ENCODE peak calls at places on chromosomes 16 and 17, in eight cellular contexts. One of them, this sample, is unnamed.

GRCh38 chr17:57538730-57539456 is 206.2 kb downstream of the CCDC182 start:
- DNase-seq in tibial nerve: no peak
- DNase-seq in PC-9: no peak
- DNase-seq in body of pancreas: no peak
- DNase-seq in aorta: no peak
- DNase-seq in transverse colon: no peak
- DNase-seq in small intestine: peak; percentile 79
- DNase-seq in neural progenitor cell: no peak
- DNase-seq in this sample: no peak

GRCh38 chr16:56732366-56732765 is 2.4 kb downstream of the NUP93 start:
- DNase-seq in aorta: no peak
- DNase-seq in transverse colon: no peak
- DNase-seq in tibial nerve: no peak
- DNase-seq in PC-9: no peak
- DNase-seq in neural progenitor cell: no peak
- DNase-seq in small intestine: no peak
- DNase-seq in body of pancreas: no peak
- DNase-seq in this sample: no peak

GRCh38 chr16:2388875-2389433 is 40.3 kb upstream of the CCNF start:
- DNase-seq in transverse colon: peak; percentile 7
- DNase-seq in PC-9: no peak
- DNase-seq in neural progenitor cell: no peak
- DNase-seq in small intestine: no peak
- DNase-seq in body of pancreas: peak; percentile 95
- DNase-seq in tibial nerve: no peak
- DNase-seq in aorta: peak; percentile 53
- DNase-seq in this sample: no peak

GRCh38 chr16:17261197-17261858 is 209.4 kb downstream of the XYLT1 start:
- DNase-seq in body of pancreas: no peak
- DNase-seq in small intestine: no peak
- DNase-seq in PC-9: no peak
- DNase-seq in aorta: no peak
- DNase-seq in neural progenitor cell: no peak
- DNase-seq in transverse colon: peak; percentile 51
- DNase-seq in tibial nerve: no peak
- DNase-seq in this sample: no peak

GRCh38 chr17:38798614-38799500 is 499 bp downstream of the PIP4K2B start:
- DNase-seq in small intestine: peak; percentile 51
- DNase-seq in neural progenitor cell: peak; percentile 57
- DNase-seq in tibial nerve: peak; percentile 13
- DNase-seq in PC-9: peak; percentile 11
- DNase-seq in transverse colon: peak; percentile 62
- DNase-seq in aorta: peak; percentile 77
- DNase-seq in body of pancreas: peak; percentile 48
- DNase-seq in this sample: peak; percentile 50

GRCh38 chr17:65674246-65675045 is 113.0 kb upstream of the AXIN2 start:
- DNase-seq in small intestine: no peak
- DNase-seq in body of pancreas: no peak
- DNase-seq in aorta: no peak
- DNase-seq in neural progenitor cell: no peak
- DNase-seq in transverse colon: no peak
- DNase-seq in tibial nerve: no peak
- DNase-seq in PC-9: no peak
- DNase-seq in this sample: no peak

GRCh38 chr17:48998557-48999440 is 1.6 kb downstream of the IGF2BP1 start:
- DNase-seq in small intestine: no peak
- DNase-seq in aorta: no peak
- DNase-seq in neural progenitor cell: peak; percentile 42
- DNase-seq in PC-9: no peak
- DNase-seq in transverse colon: no peak
- DNase-seq in body of pancreas: no peak
- DNase-seq in tibial nerve: no peak
- DNase-seq in this sample: no peak

GRCh38 chr16:28321700-28322411 is 29.5 kb downstream of the SBK1 start:
- DNase-seq in tibial nerve: no peak
- DNase-seq in transverse colon: peak; percentile 35
- DNase-seq in small intestine: peak; percentile 22
- DNase-seq in PC-9: peak; percentile 61
- DNase-seq in aorta: no peak
- DNase-seq in body of pancreas: peak; percentile 44
- DNase-seq in neural progenitor cell: peak; percentile 52
- DNase-seq in this sample: no peak

GRCh38 chr16:2160915-2161551 is 5.5 kb downstream of the TRAF7 start:
- DNase-seq in transverse colon: peak; percentile 58
- DNase-seq in small intestine: peak; percentile 41
- DNase-seq in tibial nerve: peak; percentile 65
- DNase-seq in PC-9: no peak
- DNase-seq in neural progenitor cell: no peak
- DNase-seq in body of pancreas: peak; percentile 26
- DNase-seq in aorta: no peak
- DNase-seq in this sample: no peak

GRCh38 chr17:50565559-50566350 is 5.2 kb downstream of the CACNA1G start:
- DNase-seq in small intestine: no peak
- DNase-seq in neural progenitor cell: peak; percentile 82
- DNase-seq in tibial nerve: no peak
- DNase-seq in body of pancreas: no peak
- DNase-seq in transverse colon: no peak
- DNase-seq in aorta: no peak
- DNase-seq in PC-9: no peak
- DNase-seq in this sample: no peak

GRCh38 chr16:23368469-23368868 is 66.4 kb downstream of the SCNN1B start:
- DNase-seq in aorta: no peak
- DNase-seq in tibial nerve: no peak
- DNase-seq in small intestine: no peak
- DNase-seq in transverse colon: no peak
- DNase-seq in PC-9: no peak
- DNase-seq in neural progenitor cell: no peak
- DNase-seq in body of pancreas: no peak
- DNase-seq in this sample: no peak

GRCh38 chr17:58079300-58080033 is 3.8 kb upstream of the DYNLL2 start:
- DNase-seq in neural progenitor cell: no peak
- DNase-seq in tibial nerve: no peak
- DNase-seq in transverse colon: no peak
- DNase-seq in aorta: no peak
- DNase-seq in PC-9: no peak
- DNase-seq in body of pancreas: no peak
- DNase-seq in small intestine: no peak
- DNase-seq in this sample: no peak

GRCh38 chr17:73340093-73340596 is 28.3 kb upstream of the CDC42EP4 start:
- DNase-seq in neural progenitor cell: no peak
- DNase-seq in aorta: peak; percentile 68
- DNase-seq in PC-9: peak; percentile 73
- DNase-seq in small intestine: peak; percentile 86
- DNase-seq in tibial nerve: no peak
- DNase-seq in body of pancreas: no peak
- DNase-seq in transverse colon: peak; percentile 32
- DNase-seq in this sample: no peak

GRCh38 chr16:68146583-68146982 is 61.4 kb downstream of the NFATC3 start:
- DNase-seq in small intestine: peak; percentile 51
- DNase-seq in PC-9: no peak
- DNase-seq in body of pancreas: no peak
- DNase-seq in aorta: no peak
- DNase-seq in neural progenitor cell: no peak
- DNase-seq in tibial nerve: no peak
- DNase-seq in transverse colon: no peak
- DNase-seq in this sample: no peak

GRCh38 chr17:65227637-65228036 is 90.5 kb downstream of the RGS9 start:
- DNase-seq in neural progenitor cell: no peak
- DNase-seq in PC-9: no peak
- DNase-seq in tibial nerve: no peak
- DNase-seq in body of pancreas: no peak
- DNase-seq in small intestine: no peak
- DNase-seq in transverse colon: no peak
- DNase-seq in aorta: no peak
- DNase-seq in this sample: no peak

GRCh38 chr17:31824771-31825360 is 34.2 kb downstream of the COPRS start:
- DNase-seq in tibial nerve: no peak
- DNase-seq in neural progenitor cell: no peak
- DNase-seq in small intestine: no peak
- DNase-seq in aorta: no peak
- DNase-seq in transverse colon: no peak
- DNase-seq in body of pancreas: no peak
- DNase-seq in PC-9: no peak
- DNase-seq in this sample: no peak

GRCh38 chr17:28477928-28478327 is 4.5 kb downstream of the SLC13A2 start:
- DNase-seq in transverse colon: no peak
- DNase-seq in tibial nerve: no peak
- DNase-seq in aorta: no peak
- DNase-seq in PC-9: no peak
- DNase-seq in neural progenitor cell: no peak
- DNase-seq in small intestine: no peak
- DNase-seq in body of pancreas: no peak
- DNase-seq in this sample: no peak

GRCh38 chr16:49292413-49292812 is 10.8 kb upstream of the CBLN1 start:
- DNase-seq in tibial nerve: no peak
- DNase-seq in body of pancreas: no peak
- DNase-seq in neural progenitor cell: no peak
- DNase-seq in PC-9: no peak
- DNase-seq in small intestine: no peak
- DNase-seq in aorta: no peak
- DNase-seq in transverse colon: no peak
- DNase-seq in this sample: no peak

GRCh38 chr17:77440571-77440981 is 299.8 kb downstream of the SEC14L1 start:
- DNase-seq in transverse colon: peak; percentile 29
- DNase-seq in PC-9: no peak
- DNase-seq in tibial nerve: no peak
- DNase-seq in small intestine: no peak
- DNase-seq in body of pancreas: no peak
- DNase-seq in aorta: no peak
- DNase-seq in neural progenitor cell: no peak
- DNase-seq in this sample: no peak

DNA sequence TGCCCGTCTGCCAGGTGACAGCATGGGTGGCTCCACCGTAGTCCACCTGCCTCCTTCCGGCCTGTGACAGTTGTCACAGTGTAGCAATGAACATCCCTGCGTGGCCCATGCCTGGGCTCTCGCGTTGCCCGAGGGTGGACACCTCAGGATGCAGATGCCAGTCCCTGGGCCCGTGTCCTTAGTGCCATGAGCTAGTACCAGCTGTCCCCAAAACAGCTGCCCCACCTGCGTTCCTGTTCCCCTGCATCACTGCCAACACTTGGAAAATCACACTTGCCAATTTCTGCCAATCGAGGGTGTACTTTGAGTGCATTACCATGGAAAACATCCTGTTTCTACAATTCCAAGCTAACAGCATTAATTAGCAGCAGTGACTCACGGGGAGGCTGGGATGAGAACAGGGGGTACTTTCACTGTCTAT is 9.0 kb upstream of the C16orf95 start:
- DNase-seq in aorta: peak; percentile 42
- DNase-seq in body of pancreas: peak; percentile 44
- DNase-seq in PC-9: no peak
- DNase-seq in small intestine: no peak
- DNase-seq in neural progenitor cell: no peak
- DNase-seq in transverse colon: no peak
- DNase-seq in tibial nerve: no peak
- DNase-seq in this sample: no peak
- H3K9me3 ChIP-seq in aorta: no peaks in the 10 kb centered on the region
- H3K9me3 ChIP-seq in body of pancreas: no peaks in the 10 kb centered on the region
- H3K9me3 ChIP-seq in PC-9: no peaks in the 10 kb centered on the region
- H3K9me3 ChIP-seq in small intestine: no peaks in the 10 kb centered on the region
- H3K9me3 ChIP-seq in neural progenitor cell: no peaks in the 10 kb centered on the region
- H3K9me3 ChIP-seq in transverse colon: no peaks in the 10 kb centered on the region
- H3K9me3 ChIP-seq in tibial nerve: no peaks in the 10 kb centered on the region
- H3K9me3 ChIP-seq in this sample: no peaks in the 10 kb centered on the region

DNA sequence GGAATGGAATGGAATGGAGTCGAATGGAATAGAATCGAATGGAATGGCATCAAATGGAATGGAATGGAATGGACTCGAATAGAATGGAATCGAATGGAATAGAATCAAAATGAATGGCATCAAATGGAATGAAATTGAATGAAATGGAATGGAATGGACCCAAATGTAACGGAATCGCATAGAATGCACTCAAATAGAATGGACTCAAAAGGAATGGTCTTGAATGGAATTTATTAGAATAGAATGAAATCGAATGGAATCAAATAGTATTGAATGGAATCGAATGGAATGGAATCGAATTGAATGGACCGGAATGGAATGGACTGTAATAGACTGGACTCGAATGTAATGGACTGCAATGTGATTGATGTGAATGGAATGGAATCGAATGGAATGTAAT is 501.4 kb upstream of the WSB1 start:
- DNase-seq in PC-9: no peak
- DNase-seq in neural progenitor cell: no peak
- DNase-seq in body of pancreas: no peak
- DNase-seq in tibial nerve: no peak
- DNase-seq in transverse colon: no peak
- DNase-seq in aorta: no peak
- DNase-seq in small intestine: no peak
- DNase-seq in this sample: no peak
- H3K9me3 ChIP-seq in PC-9: peaks cover 56% of the 10 kb centered on the region
- H3K9me3 ChIP-seq in neural progenitor cell: peaks cover 60% of the 10 kb centered on the region
- H3K9me3 ChIP-seq in body of pancreas: no peaks in the 10 kb centered on the region
- H3K9me3 ChIP-seq in tibial nerve: peaks cover 97% of the 10 kb centered on the region
- H3K9me3 ChIP-seq in transverse colon: no peaks in the 10 kb centered on the region
- H3K9me3 ChIP-seq in aorta: peaks cover 6% of the 10 kb centered on the region
- H3K9me3 ChIP-seq in small intestine: no peaks in the 10 kb centered on the region
- H3K9me3 ChIP-seq in this sample: peaks cover 24% of the 10 kb centered on the region

GRCh38 chr16:59654455-59654854 is 920.3 kb upstream of the GOT2 start:
- DNase-seq in small intestine: no peak
- DNase-seq in aorta: no peak
- DNase-seq in body of pancreas: no peak
- DNase-seq in transverse colon: no peak
- DNase-seq in neural progenitor cell: no peak
- DNase-seq in tibial nerve: no peak
- DNase-seq in PC-9: no peak
- DNase-seq in this sample: no peak
- H3K9me3 ChIP-seq in small intestine: peaks cover 3% of the 10 kb centered on the region
- H3K9me3 ChIP-seq in aorta: peaks cover 3% of the 10 kb centered on the region
- H3K9me3 ChIP-seq in body of pancreas: no peaks in the 10 kb centered on the region
- H3K9me3 ChIP-seq in transverse colon: no peaks in the 10 kb centered on the region
- H3K9me3 ChIP-seq in neural progenitor cell: no peaks in the 10 kb centered on the region
- H3K9me3 ChIP-seq in tibial nerve: peaks cover 9% of the 10 kb centered on the region
- H3K9me3 ChIP-seq in PC-9: no peaks in the 10 kb centered on the region
- H3K9me3 ChIP-seq in this sample: peaks cover 5% of the 10 kb centered on the region

DNA sequence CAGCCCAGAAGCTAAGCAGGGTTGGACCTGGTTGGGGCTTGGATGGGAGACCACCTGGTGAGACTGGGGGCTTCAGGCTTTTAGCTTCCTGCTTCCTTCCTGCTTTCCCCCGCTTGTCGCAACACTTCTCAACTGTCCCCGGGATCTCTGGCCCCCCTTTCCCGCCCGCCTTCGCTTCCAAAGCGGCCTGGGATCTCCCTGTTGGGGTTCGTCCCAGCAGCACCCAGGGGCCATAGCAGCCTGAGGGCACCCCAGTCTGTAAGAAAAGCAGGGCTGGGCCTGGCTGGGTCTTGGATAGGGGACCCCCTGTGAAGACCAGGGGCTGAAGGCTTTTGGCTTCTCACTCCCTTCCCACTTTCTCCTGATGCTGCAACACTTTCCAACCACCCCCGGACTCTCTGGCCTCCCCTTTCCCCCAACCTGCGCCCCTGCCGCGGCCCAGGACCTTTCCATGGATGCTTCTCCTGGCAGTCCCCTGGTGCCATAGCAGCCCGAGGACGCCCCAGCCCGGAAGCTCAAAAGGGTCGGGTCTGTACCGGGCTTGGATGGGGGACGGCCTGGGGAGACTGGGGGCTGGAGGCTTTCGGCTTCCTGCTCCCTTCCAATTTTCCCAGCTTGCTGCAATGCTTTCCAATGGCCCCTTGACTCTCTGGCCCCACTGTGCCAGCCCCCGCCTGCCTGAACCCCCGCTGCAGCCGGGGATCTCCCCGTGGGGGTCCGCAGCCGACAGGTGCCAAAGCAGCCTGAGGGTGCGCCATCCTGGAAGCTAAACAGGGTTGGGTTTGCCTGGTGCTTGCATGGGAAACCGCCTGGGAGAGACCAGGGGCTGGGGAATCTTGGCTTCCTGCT is 2276.2 kb downstream of the TP53TG3F start:
- DNase-seq in PC-9: no peak
- DNase-seq in transverse colon: no peak
- DNase-seq in aorta: no peak
- DNase-seq in tibial nerve: no peak
- DNase-seq in neural progenitor cell: no peak
- DNase-seq in body of pancreas: no peak
- DNase-seq in small intestine: no peak
- DNase-seq in this sample: no peak
- H3K9me3 ChIP-seq in PC-9: no peaks in the 10 kb centered on the region
- H3K9me3 ChIP-seq in transverse colon: no peaks in the 10 kb centered on the region
- H3K9me3 ChIP-seq in aorta: no peaks in the 10 kb centered on the region
- H3K9me3 ChIP-seq in tibial nerve: peaks cover 57% of the 10 kb centered on the region
- H3K9me3 ChIP-seq in neural progenitor cell: peaks cover 11% of the 10 kb centered on the region
- H3K9me3 ChIP-seq in body of pancreas: no peaks in the 10 kb centered on the region
- H3K9me3 ChIP-seq in small intestine: no peaks in the 10 kb centered on the region
- H3K9me3 ChIP-seq in this sample: peaks cover 9% of the 10 kb centered on the region